ENCODE peak calls at places on chromosomes 7 and 10, in five cellular contexts. A is upper lobe of left lung, R is adrenal gland, Q is foreskin fibroblast, K is PC-9. O is an unnamed sample.

GRCh38 chr7:109178342-109178741 is 608.7 kb downstream of the DNAJB9 start:
- DNase-seq in A (no peak), R (no peak), K (no peak), Q (no peak), O (no peak)

GRCh38 chr7:96654630-96655188 is 54.9 kb downstream of the SEM1 start:
- DNase-seq in R (no peak), Q (no peak), A (no peak), K (no peak), O (no peak)

GRCh38 chr10:111084346-111085255 is 7.8 kb downstream of the ADRA2A start:
- DNase-seq in Q (no peak), A (no peak), R (no peak), K (no peak), O (no peak)

GRCh38 chr7:7443951-7444350 is 91.7 kb downstream of the COL28A1 start:
- DNase-seq in K (no peak), Q (no peak), A (no peak), R (no peak), O (peak)

GRCh38 chr10:100654835-100655759 is 90.3 kb upstream of the PAX2 start:
- DNase-seq in A (peak), Q (no peak), K (no peak), R (no peak), O (no peak)

GRCh38 chr7:153393666-153394065 is 634.1 kb downstream of the ACTR3B start:
- DNase-seq in K (no peak), R (no peak), Q (no peak), A (no peak), O (no peak)

GRCh38 chr10:115850666-115851065 is 422.3 kb downstream of the GFRA1 start:
- DNase-seq in A (no peak), K (no peak), R (no peak), Q (no peak), O (no peak)

GRCh38 chr7:17142831-17143541 is 155.5 kb upstream of the AHR start:
- DNase-seq in R (no peak), K (peak), A (no peak), Q (no peak), O (peak)

GRCh38 chr10:74825033-74825370 is 1.4 kb upstream of the KAT6B start:
- DNase-seq in A (no peak), Q (no peak), R (peak), K (no peak), O (no peak)

GRCh38 chr10:117175215-117175900 is 21.9 kb upstream of the KCNK18 start:
- DNase-seq in A (peak), R (peak), Q (no peak), K (no peak), O (no peak)

GRCh38 chr7:35253680-35254495 is at the start of gene TBX20:
- DNase-seq in K (no peak), R (no peak), Q (peak), A (peak), O (peak)

GRCh38 chr7:155643804-155644177 is 670 bp upstream of the RBM33 start:
- DNase-seq in A (peak), R (no peak), K (no peak), Q (peak), O (peak)

DNA sequence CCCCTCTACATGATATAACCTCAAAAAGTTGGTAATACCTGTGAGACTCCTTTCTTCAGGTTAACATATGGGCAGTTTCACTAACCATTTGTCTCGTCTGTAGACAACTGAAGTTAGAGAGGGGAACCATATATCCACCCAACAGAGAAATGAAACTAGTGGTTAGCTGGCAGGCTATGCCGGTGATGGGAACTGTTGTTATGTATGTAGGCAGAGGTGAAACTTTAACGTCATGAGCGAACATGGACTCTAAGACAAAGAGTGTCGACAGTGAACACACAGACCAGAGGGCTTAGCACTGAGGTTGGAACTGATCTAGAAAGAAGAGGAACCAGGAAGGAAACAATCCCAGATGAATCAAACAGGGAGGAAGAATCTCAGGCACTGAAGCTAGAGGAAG is 112.4 kb downstream of the ELMO1 start:
- DNase-seq in K (no peak), A (no peak), R (no peak), Q (no peak), O (no peak)
- H3K4me3 ChIP-seq in K (no peak), A (no peak), R (no peak), Q (no peak), O (no peak)

GRCh38 chr7:122532406-122533269 is 166.3 kb downstream of the RNF133 start:
- DNase-seq in R (no peak), K (no peak), Q (no peak), A (no peak), O (peak)
- TF ChIP-seq CTCF in R (peak), K (peak), Q (peak), A (peak), O (peak)

DNA sequence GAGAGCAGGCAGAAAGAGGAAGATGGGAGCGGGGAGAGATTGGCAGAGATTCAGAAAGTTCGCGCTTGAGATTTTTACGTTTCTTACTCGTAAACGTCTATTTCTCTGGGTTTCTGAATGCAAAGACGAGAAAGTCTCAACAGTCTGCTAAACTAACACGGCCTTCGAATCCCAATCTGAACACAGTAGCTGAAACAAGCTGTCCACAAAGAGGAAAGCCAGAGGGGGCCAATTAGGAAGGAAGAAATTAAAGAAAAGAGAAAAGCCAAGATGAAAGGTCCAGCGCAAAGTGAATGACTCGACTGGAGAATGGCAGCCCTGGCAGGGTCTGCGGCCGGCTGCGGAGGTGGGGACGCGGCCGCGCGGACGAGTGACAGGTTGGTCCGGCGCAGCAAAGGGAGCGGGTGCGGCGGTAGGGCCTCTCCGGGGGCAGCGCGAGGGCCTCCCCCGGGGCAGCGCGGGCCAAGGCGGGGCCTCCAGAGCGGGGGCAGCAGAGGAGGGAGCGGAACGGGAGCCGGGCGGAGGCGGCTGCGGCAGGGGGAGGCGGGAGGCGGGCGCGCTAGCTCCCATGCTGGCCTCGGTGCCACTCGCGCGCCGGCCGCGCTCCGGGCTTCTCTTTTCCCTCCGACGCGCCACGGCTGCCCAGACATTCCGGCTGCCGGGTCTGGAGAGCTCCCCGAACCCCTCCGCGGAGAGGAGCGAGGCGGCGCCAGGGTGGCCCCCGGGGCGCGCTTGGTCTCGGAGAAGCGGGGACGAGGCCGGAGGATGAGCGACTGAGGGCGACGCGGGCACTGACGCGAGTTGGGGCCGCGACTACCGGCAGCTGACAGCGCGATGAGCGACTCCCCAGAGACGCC is at the start of gene VWC2:
- DNase-seq in A (peak), R (no peak), K (no peak), Q (no peak), O (no peak)
- H3K4me3 ChIP-seq in A (peak), R (no peak), K (no peak), Q (no peak), O (no peak)

DNA sequence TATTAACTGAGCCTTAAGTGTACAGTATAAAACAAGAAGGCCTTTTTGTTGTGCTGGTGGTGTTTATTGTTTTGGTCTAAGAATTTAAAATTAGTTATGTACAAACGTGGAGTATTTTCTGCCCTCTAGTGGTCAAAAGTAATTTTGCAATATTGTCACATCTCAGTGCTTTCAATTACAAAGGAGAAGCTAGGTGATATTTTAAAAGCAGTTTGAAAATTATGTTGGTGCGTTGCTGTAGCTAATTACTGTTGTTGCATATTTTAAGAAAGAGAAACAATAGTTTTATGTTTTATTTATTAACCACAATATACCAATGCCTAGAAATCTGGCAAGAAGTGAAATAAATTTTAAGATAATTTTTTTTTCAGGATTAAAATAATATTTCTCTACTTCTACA is 11.4 kb downstream of the NPVF start:
- DNase-seq in A (no peak), K (no peak), R (no peak), Q (peak), O (peak)
- TF ChIP-seq CTCF in A (peak), K (peak), R (peak), Q (peak), O (peak)